ENCODE peak calls at places on chromosomes 12 and 14, in eight cellular contexts. V is colonic mucosa, K is stomach, L is OCI-LY7, G is upper lobe of left lung, T is spleen, J is tibial artery, A is pancreas. R is an unnamed sample. For H3K4me1, the result is how much of the 10 kb centered on the place peaks cover.

GRCh38 chr12:27841392-27841882 is 61.4 kb upstream of the MANSC4 start:
- DNase-seq in V (no peak), J (no peak), A (no peak), G (no peak), L (no peak), K (no peak), T (no peak), R (no peak)

GRCh38 chr12:72468505-72468904 is 196.3 kb downstream of the TRHDE start:
- DNase-seq in A (no peak), L (no peak), G (no peak), J (no peak), T (no peak), V (no peak), K (no peak), R (no peak)

GRCh38 chr14:27228053-27228452 is 630.2 kb upstream of the NOVA1 start:
- DNase-seq in G (no peak), L (no peak), A (no peak), J (no peak), K (no peak), T (no peak), V (no peak), R (no peak)

GRCh38 chr12:52686063-52686462 is 5.9 kb upstream of the KRT1 start:
- DNase-seq in V (peak), A (no peak), G (no peak), K (no peak), L (no peak), J (no peak), T (no peak), R (no peak)

GRCh38 chr14:101058571-101058970 is 155.0 kb upstream of the RTL1 start:
- DNase-seq in T (no peak), A (no peak), K (no peak), J (no peak), G (no peak), L (no peak), V (no peak), R (no peak)

GRCh38 chr12:53172352-53172751 is 8.2 kb upstream of the ZNF740 start:
- DNase-seq in J (no peak), V (peak), L (no peak), K (no peak), A (no peak), T (no peak), G (no peak), R (no peak)

GRCh38 chr14:21042918-21043317 is 756 bp downstream of the RNASE7 start:
- DNase-seq in T (no peak), A (no peak), J (no peak), V (no peak), G (no peak), L (no peak), K (no peak), R (no peak)

GRCh38 chr12:128729628-128730121 is 94.1 kb downstream of the SLC15A4 start:
- DNase-seq in V (no peak), K (no peak), G (no peak), L (no peak), T (no peak), A (no peak), J (no peak), R (no peak)

GRCh38 chr12:90233168-90234100 is 524.8 kb upstream of the ATP2B1 start:
- DNase-seq in V (no peak), L (no peak), T (no peak), A (no peak), K (no peak), G (no peak), J (no peak), R (no peak)

GRCh38 chr14:37594916-37595808 is at the start of the genes FOXA1 and TTC6:
- DNase-seq in K (peak), V (peak), G (peak), T (no peak), J (no peak), L (no peak), A (peak), R (peak)

GRCh38 chr14:74583689-74584434 is 28.2 kb downstream of the LTBP2 start:
- DNase-seq in J (no peak), T (peak), A (peak), L (no peak), G (no peak), V (no peak), K (no peak), R (no peak)

GRCh38 chr12:76226397-76226796 is 121.8 kb downstream of the BBS10 start:
- DNase-seq in L (no peak), G (no peak), V (no peak), K (no peak), T (no peak), A (no peak), J (no peak), R (no peak)

GRCh38 chr12:65278576-65279386 is at the start of gene MSRB3:
- DNase-seq in K (peak), G (peak), V (peak), L (no peak), J (peak), T (peak), A (peak), R (peak)

GRCh38 chr12:52267266-52267665 is 7.2 kb upstream of the KRT86 start:
- DNase-seq in L (no peak), J (peak), G (no peak), V (no peak), K (no peak), A (no peak), T (peak), R (no peak)

GRCh38 chr14:89955418-89956293 is at the start of gene TDP1:
- DNase-seq in T (peak), J (peak), V (peak), L (peak), G (peak), K (peak), A (peak), R (peak)
- H3K4me1 ChIP-seq in T (under half), J (under half), V (under half), L (under half), G (under half), K (under half), A (under half), R (under half)

DNA sequence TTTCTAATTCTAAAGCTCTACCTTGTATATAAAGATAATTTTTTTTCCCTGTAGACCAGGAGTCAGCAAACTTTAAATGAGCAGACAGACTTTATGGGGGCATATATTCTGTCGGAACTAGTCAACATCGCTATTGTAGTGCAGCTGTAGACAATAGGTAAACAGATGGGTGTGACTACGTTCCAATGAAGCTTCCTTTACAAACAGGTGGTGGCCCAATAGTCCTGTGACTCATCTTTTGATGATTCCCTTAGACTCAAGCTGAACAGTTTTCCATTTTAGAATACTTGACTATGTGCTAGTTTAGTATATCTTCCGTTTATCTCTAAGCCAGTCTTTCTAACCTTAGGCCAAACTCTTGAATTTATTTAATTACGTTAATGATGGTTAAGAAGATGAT is 16.3 kb downstream of the MUCL1 start:
- DNase-seq in L (no peak), T (no peak), A (no peak), G (no peak), K (no peak), V (no peak), J (no peak), R (no peak)
- TF ChIP-seq CTCF in L (no peak), T (no peak), A (no peak), G (no peak), K (no peak), V (no peak), J (no peak), R (no peak)

DNA sequence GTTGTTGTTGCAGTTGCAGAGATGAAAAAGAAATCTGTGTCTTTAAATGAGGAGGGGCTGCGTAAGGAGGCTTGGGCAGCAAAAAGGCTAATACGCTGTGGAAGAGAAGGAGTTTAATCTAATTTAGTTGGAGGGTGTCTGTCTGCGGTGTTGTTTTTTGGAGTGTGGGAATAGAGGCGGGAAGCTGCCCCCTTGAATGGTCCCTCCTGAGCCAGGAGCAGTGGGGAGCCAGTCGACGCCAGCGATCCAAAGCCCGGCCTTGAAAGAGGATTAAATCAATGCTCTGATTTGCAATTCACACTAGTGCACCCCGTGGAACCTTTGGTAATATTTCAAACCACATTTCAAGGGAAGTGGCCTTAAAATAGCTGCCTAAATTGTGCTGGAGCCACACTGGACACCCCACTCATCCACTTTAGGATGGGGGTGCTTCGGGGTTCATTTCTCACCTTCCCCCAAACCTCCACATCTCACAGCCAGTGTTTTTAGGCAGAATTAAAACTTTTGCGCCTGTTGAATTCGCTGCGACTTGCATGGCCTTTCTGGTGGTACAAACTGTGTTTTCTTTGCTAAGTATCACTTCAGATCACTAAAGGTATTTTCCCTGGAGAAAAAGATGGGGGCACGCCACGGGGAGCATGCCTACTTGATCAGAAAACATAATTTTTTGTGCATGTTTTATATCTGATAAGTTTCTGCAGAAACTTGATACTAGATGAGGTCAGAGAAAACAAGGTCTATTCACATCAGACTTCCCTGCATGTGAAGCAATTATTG is 4.1 kb upstream of the FZD10 start:
- DNase-seq in V (no peak), L (no peak), K (no peak), A (no peak), T (no peak), J (no peak), G (no peak), R (peak)
- H3K4me3 ChIP-seq in V (no peak), L (no peak), K (no peak), A (no peak), T (no peak), J (no peak), G (no peak), R (no peak)

GRCh38 chr12:57610553-57611115 is 601 bp upstream of the ARHGEF25 start:
- DNase-seq in J (peak), K (no peak), V (peak), A (no peak), T (no peak), G (no peak), L (no peak), R (no peak)
- H3K4me1 ChIP-seq in J (half or more), K (under half), V (under half), A (under half), T (half or more), G (under half), L (under half), R (under half)

R was measured in upper lobe of right lung.